ENCODE peak calls at places on chromosomes 5 and 9, in six cellular contexts. P is colonic mucosa, K is endodermal cell, E is PC-3, S is SK-N-SH, H is MM.1S. V is an unnamed sample.

GRCh38 chr9:92094655-92095054 is 20.6 kb downstream of the SPTLC1 start:
- DNase-seq in H (no peak), E (peak), K (peak), P (no peak), S (no peak), V (no peak)

GRCh38 chr5:53590759-53591158 is 30.3 kb downstream of the NDUFS4 start:
- DNase-seq in K (no peak), P (no peak), S (no peak), E (no peak), H (no peak), V (no peak)

GRCh38 chr9:71483457-71483856 is 284.9 kb downstream of the CEMIP2 start:
- DNase-seq in E (no peak), S (no peak), P (no peak), K (no peak), H (no peak), V (no peak)

GRCh38 chr5:113034182-113034773 is 57.7 kb downstream of the DCP2 start:
- DNase-seq in S (no peak), P (no peak), E (peak), K (peak), H (no peak), V (no peak)

GRCh38 chr9:17082343-17082742 is 52.5 kb upstream of the CNTLN start:
- DNase-seq in P (no peak), H (no peak), E (no peak), S (peak), K (peak), V (peak)

GRCh38 chr9:98230354-98230753 is 25.1 kb downstream of the TBC1D2 start:
- DNase-seq in S (no peak), E (peak), H (no peak), P (peak), K (no peak), V (no peak)

GRCh38 chr5:149406203-149406978 is 27.3 kb upstream of the IL17B start:
- DNase-seq in K (peak), S (peak), E (no peak), H (no peak), P (no peak), V (no peak)

GRCh38 chr9:21688108-21689102 is 114.0 kb upstream of the MTAP start:
- DNase-seq in P (no peak), S (no peak), E (peak), K (no peak), H (no peak), V (no peak)

GRCh38 chr5:82185842-82186241 is 92.3 kb downstream of the RPS23 start:
- DNase-seq in P (no peak), S (no peak), H (no peak), E (no peak), K (no peak), V (no peak)

GRCh38 chr5:135030123-135030517 is 3.9 kb downstream of the PITX1 start:
- DNase-seq in S (no peak), E (no peak), P (no peak), H (no peak), K (peak), V (no peak)

GRCh38 chr5:135715267-135716050 is 119.0 kb upstream of the SLC25A48 start:
- DNase-seq in H (peak), P (peak), E (no peak), S (no peak), K (no peak), V (no peak)

GRCh38 chr5:17129093-17129492 is 88.3 kb upstream of the BASP1 start:
- DNase-seq in E (peak), H (no peak), K (no peak), P (no peak), S (no peak), V (no peak)

GRCh38 chr9:133964463-133964862 is 27.7 kb downstream of the VAV2 start:
- DNase-seq in P (no peak), H (no peak), S (no peak), K (no peak), E (no peak), V (no peak)

GRCh38 chr9:20623021-20623747 is 885 bp upstream of the MLLT3 start:
- DNase-seq in E (peak), K (peak), S (no peak), P (peak), H (peak), V (no peak)

GRCh38 chr5:44842491-44843282 is 33.9 kb downstream of the MRPS30 start:
- DNase-seq in P (no peak), H (no peak), E (no peak), S (no peak), K (no peak), V (no peak)

GRCh38 chr9:63817622-63818518 is 1467.1 kb downstream of the FOXD4L5 start:
- DNase-seq in P (peak), K (peak), E (no peak), H (peak), S (peak), V (peak)

GRCh38 chr5:1005362-1005851 is 3.2 kb upstream of the NKD2 start:
- DNase-seq in H (no peak), K (no peak), S (no peak), P (peak), E (no peak), V (no peak)

GRCh38 chr5:81838307-81838906 is 87.5 kb upstream of the SSBP2 start:
- DNase-seq in S (no peak), K (peak), E (peak), H (peak), P (peak), V (no peak)

GRCh38 chr5:116144103-116144502 is 59.3 kb downstream of the COMMD10 start:
- DNase-seq in S (no peak), H (no peak), P (no peak), E (peak), K (no peak), V (no peak)

GRCh38 chr9:132770775-132771310 is 100.6 kb downstream of the GTF3C4 start:
- DNase-seq in H (no peak), E (no peak), K (no peak), P (no peak), S (no peak), V (no peak)

GRCh38 chr5:57082441-57083067 is 91.3 kb upstream of the GPBP1 start:
- DNase-seq in K (no peak), S (peak), H (no peak), P (no peak), E (peak), V (no peak)

GRCh38 chr5:87385794-87386193 is 26.9 kb downstream of the CCNH start:
- DNase-seq in S (no peak), K (no peak), P (no peak), E (peak), H (no peak), V (no peak)

GRCh38 chr5:42720242-42720641 is 36.4 kb upstream of the CCDC152 start:
- DNase-seq in S (no peak), P (no peak), K (no peak), E (no peak), H (no peak), V (no peak)

GRCh38 chr9:134150557-134151214 is 13.7 kb downstream of the RNU6ATAC start:
- DNase-seq in S (no peak), H (no peak), K (no peak), P (no peak), E (no peak), V (no peak)

GRCh38 chr5:6713274-6714181 is at the start of gene TENT4A:
- DNase-seq in H (no peak), E (peak), S (peak), K (no peak), P (peak), V (no peak)
- H3K9ac ChIP-seq in H (peak), E (peak), S (peak), K (peak), P (peak), V (peak)

GRCh38 chr5:172838151-172838875 is 4.3 kb downstream of the ERGIC1 start:
- DNase-seq in P (no peak), H (no peak), K (no peak), E (no peak), S (no peak), V (no peak)
- H3K9ac ChIP-seq in P (peak), H (peak), K (no peak), E (no peak), S (no peak), V (no peak)

GRCh38 chr5:111548312-111548930 is 36.1 kb upstream of the STARD4 start:
- DNase-seq in S (no peak), E (no peak), H (no peak), P (no peak), K (peak), V (no peak)

GRCh38 chr5:111550282-111551020 is 38.1 kb upstream of the STARD4 start:
- DNase-seq in P (peak), H (peak), S (peak), K (peak), E (peak), V (peak)

GRCh38 chr5:111551569-111552275 is 39.4 kb upstream of the STARD4 start:
- DNase-seq in E (peak), K (peak), P (no peak), S (no peak), H (no peak), V (peak)

GRCh38 chr5:111551120-111551519 is 38.8 kb upstream of the STARD4 start:
- DNase-seq in S (no peak), H (no peak), K (no peak), P (no peak), E (no peak), V (no peak)

DNA sequence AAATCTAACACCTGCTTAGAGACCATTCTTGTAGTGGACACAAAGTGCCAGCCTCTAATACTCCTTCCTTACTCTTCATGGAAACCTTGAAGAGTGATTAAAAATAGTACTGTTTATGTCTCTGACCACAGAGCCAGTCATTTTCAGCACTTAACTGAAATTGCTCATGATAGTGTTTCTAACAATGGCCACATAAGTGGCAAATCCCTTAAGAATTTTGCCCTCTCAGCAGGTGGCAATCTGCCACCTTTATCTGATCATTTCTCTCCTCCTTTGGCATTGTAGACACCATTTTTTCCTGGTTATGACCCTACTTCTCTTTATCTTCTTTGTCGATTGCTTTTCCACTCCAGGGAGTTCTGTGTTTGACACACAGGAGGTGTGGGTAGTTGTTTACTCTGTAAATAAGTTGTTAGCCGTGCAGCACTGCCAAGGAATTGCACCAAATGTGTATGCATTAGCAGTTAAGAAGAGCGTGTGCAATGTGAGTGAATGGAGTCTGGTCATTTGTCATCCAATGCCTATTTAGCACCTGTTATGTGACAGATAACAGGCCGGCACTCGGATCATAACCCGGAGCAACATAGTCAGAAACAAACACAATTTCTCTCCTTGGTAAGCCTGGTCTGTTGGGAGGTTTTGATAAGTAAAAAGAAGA is 36.8 kb upstream of the STARD4 start:
- DNase-seq in K (peak), E (peak), S (no peak), H (peak), P (no peak), V (no peak)
- H3K9ac ChIP-seq in K (peak), E (no peak), S (no peak), H (no peak), P (no peak), V (no peak)

DNA sequence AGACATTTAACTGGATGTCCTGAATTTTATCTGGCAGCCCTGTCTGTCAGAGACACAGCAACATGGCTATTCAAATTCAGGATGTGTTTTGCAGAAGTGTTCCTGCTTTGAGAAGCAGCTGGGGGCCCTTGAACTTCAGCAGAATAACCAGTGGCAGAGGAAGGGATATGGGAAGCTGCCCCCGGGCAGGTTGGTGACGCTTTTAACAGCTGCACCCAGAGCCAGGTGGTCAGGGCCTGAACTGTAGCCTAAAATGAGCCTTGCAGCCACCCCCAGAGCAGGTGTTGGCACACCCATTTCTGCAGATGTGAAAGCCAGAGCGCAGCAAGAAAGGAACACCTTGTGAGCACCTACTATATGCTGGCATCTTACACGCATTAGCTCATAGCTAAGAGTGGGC is 128.7 kb upstream of the BOD1 start:
- DNase-seq in P (no peak), H (peak), E (no peak), S (peak), K (no peak), V (no peak)
- H3K9ac ChIP-seq in P (no peak), H (peak), E (no peak), S (no peak), K (peak), V (peak)

GRCh38 chr5:80198399-80198798 is 57.4 kb downstream of the SERINC5 start:
- DNase-seq in K (no peak), P (no peak), H (no peak), S (no peak), E (no peak), V (no peak)
- H3K9ac ChIP-seq in K (no peak), P (no peak), H (no peak), S (no peak), E (no peak), V (no peak)

GRCh38 chr9:35517136-35517535 is 27.2 kb downstream of the RUSC2 start:
- DNase-seq in E (no peak), H (no peak), K (no peak), S (no peak), P (no peak), V (no peak)

GRCh38 chr9:35516481-35516880 is 26.6 kb downstream of the RUSC2 start:
- DNase-seq in H (no peak), S (no peak), E (peak), K (no peak), P (no peak), V (no peak)

GRCh38 chr9:35518981-35519679 is 29.2 kb downstream of the RUSC2 start:
- DNase-seq in H (no peak), K (no peak), E (peak), S (no peak), P (no peak), V (no peak)

GRCh38 chr9:35518212-35518917 is 28.5 kb downstream of the RUSC2 start:
- DNase-seq in K (peak), P (no peak), H (no peak), S (no peak), E (peak), V (peak)

GRCh38 chr9:35517552-35518211 is 27.8 kb downstream of the RUSC2 start:
- DNase-seq in P (no peak), E (no peak), K (no peak), S (no peak), H (no peak), V (no peak)
- H3K9ac ChIP-seq in P (no peak), E (no peak), K (peak), S (peak), H (no peak), V (no peak)